ENCODE peak calls at places on chromosomes 13 and 19, in seven cellular contexts. One of them, this sample, is unnamed.

GRCh38 chr19:42246143-42246868 is 3.9 kb upstream of the GSK3A start:
- DNase-seq in CD4-positive, CD25-positive, alpha-beta regulatory T cell: no peak
- DNase-seq in epithelial cell of prostate: no peak
- DNase-seq in iPS-NIHi11: no peak
- DNase-seq in GM04503: no peak
- DNase-seq in activated CD4-positive, alpha-beta T cell treated with anti-CD3 and anti-CD28 coated beads for 24 hours: no peak
- DNase-seq in stimulated activated CD4-positive, alpha-beta T cell treated with anti-CD3 and anti-CD28 coated beads, Interleukin-4, amount 100 ng/mL, for 48 hours: no peak
- DNase-seq in this sample: peak

GRCh38 chr13:76455960-76456359 is 430.2 kb downstream of the KCTD12 start:
- DNase-seq in CD4-positive, CD25-positive, alpha-beta regulatory T cell: no peak
- DNase-seq in epithelial cell of prostate: no peak
- DNase-seq in iPS-NIHi11: no peak
- DNase-seq in GM04503: no peak
- DNase-seq in activated CD4-positive, alpha-beta T cell treated with anti-CD3 and anti-CD28 coated beads for 24 hours: no peak
- DNase-seq in stimulated activated CD4-positive, alpha-beta T cell treated with anti-CD3 and anti-CD28 coated beads, Interleukin-4, amount 100 ng/mL, for 48 hours: no peak
- DNase-seq in this sample: no peak

GRCh38 chr13:107964356-107964755 is 251.0 kb downstream of the LIG4 start:
- DNase-seq in CD4-positive, CD25-positive, alpha-beta regulatory T cell: no peak
- DNase-seq in epithelial cell of prostate: no peak
- DNase-seq in iPS-NIHi11: no peak
- DNase-seq in GM04503: no peak
- DNase-seq in activated CD4-positive, alpha-beta T cell treated with anti-CD3 and anti-CD28 coated beads for 24 hours: no peak
- DNase-seq in stimulated activated CD4-positive, alpha-beta T cell treated with anti-CD3 and anti-CD28 coated beads, Interleukin-4, amount 100 ng/mL, for 48 hours: no peak
- DNase-seq in this sample: no peak

GRCh38 chr19:4246767-4247593 is at the start of gene YJU2:
- DNase-seq in CD4-positive, CD25-positive, alpha-beta regulatory T cell: peak
- DNase-seq in epithelial cell of prostate: peak
- DNase-seq in iPS-NIHi11: peak
- DNase-seq in GM04503: peak
- DNase-seq in activated CD4-positive, alpha-beta T cell treated with anti-CD3 and anti-CD28 coated beads for 24 hours: peak
- DNase-seq in stimulated activated CD4-positive, alpha-beta T cell treated with anti-CD3 and anti-CD28 coated beads, Interleukin-4, amount 100 ng/mL, for 48 hours: peak
- DNase-seq in this sample: peak

GRCh38 chr19:56085571-56086275 is 35.4 kb downstream of the ZNF787 start:
- DNase-seq in CD4-positive, CD25-positive, alpha-beta regulatory T cell: no peak
- DNase-seq in epithelial cell of prostate: no peak
- DNase-seq in iPS-NIHi11: no peak
- DNase-seq in GM04503: no peak
- DNase-seq in activated CD4-positive, alpha-beta T cell treated with anti-CD3 and anti-CD28 coated beads for 24 hours: no peak
- DNase-seq in stimulated activated CD4-positive, alpha-beta T cell treated with anti-CD3 and anti-CD28 coated beads, Interleukin-4, amount 100 ng/mL, for 48 hours: no peak
- DNase-seq in this sample: no peak

GRCh38 chr19:53879145-53880037 is 2.6 kb upstream of the PRKCG start:
- DNase-seq in CD4-positive, CD25-positive, alpha-beta regulatory T cell: peak
- DNase-seq in epithelial cell of prostate: no peak
- DNase-seq in iPS-NIHi11: peak
- DNase-seq in GM04503: no peak
- DNase-seq in activated CD4-positive, alpha-beta T cell treated with anti-CD3 and anti-CD28 coated beads for 24 hours: peak
- DNase-seq in stimulated activated CD4-positive, alpha-beta T cell treated with anti-CD3 and anti-CD28 coated beads, Interleukin-4, amount 100 ng/mL, for 48 hours: peak
- DNase-seq in this sample: peak

GRCh38 chr19:16969127-16969526 is 57.5 kb downstream of the CPAMD8 start:
- DNase-seq in CD4-positive, CD25-positive, alpha-beta regulatory T cell: no peak
- DNase-seq in epithelial cell of prostate: peak
- DNase-seq in iPS-NIHi11: no peak
- DNase-seq in GM04503: no peak
- DNase-seq in activated CD4-positive, alpha-beta T cell treated with anti-CD3 and anti-CD28 coated beads for 24 hours: no peak
- DNase-seq in stimulated activated CD4-positive, alpha-beta T cell treated with anti-CD3 and anti-CD28 coated beads, Interleukin-4, amount 100 ng/mL, for 48 hours: no peak
- DNase-seq in this sample: no peak

GRCh38 chr19:15551183-15552004 is 43.1 kb downstream of the CYP4F22 start:
- DNase-seq in CD4-positive, CD25-positive, alpha-beta regulatory T cell: peak
- DNase-seq in epithelial cell of prostate: no peak
- DNase-seq in iPS-NIHi11: no peak
- DNase-seq in GM04503: no peak
- DNase-seq in activated CD4-positive, alpha-beta T cell treated with anti-CD3 and anti-CD28 coated beads for 24 hours: peak
- DNase-seq in stimulated activated CD4-positive, alpha-beta T cell treated with anti-CD3 and anti-CD28 coated beads, Interleukin-4, amount 100 ng/mL, for 48 hours: peak
- DNase-seq in this sample: peak

GRCh38 chr13:82713681-82714405 is 1168.4 kb downstream of the SLITRK1 start:
- DNase-seq in CD4-positive, CD25-positive, alpha-beta regulatory T cell: no peak
- DNase-seq in epithelial cell of prostate: no peak
- DNase-seq in iPS-NIHi11: no peak
- DNase-seq in GM04503: peak
- DNase-seq in activated CD4-positive, alpha-beta T cell treated with anti-CD3 and anti-CD28 coated beads for 24 hours: no peak
- DNase-seq in stimulated activated CD4-positive, alpha-beta T cell treated with anti-CD3 and anti-CD28 coated beads, Interleukin-4, amount 100 ng/mL, for 48 hours: no peak
- DNase-seq in this sample: no peak

GRCh38 chr13:48562296-48563066 is 29.6 kb upstream of the RCBTB2 start:
- DNase-seq in CD4-positive, CD25-positive, alpha-beta regulatory T cell: peak
- DNase-seq in epithelial cell of prostate: no peak
- DNase-seq in iPS-NIHi11: no peak
- DNase-seq in GM04503: no peak
- DNase-seq in activated CD4-positive, alpha-beta T cell treated with anti-CD3 and anti-CD28 coated beads for 24 hours: peak
- DNase-seq in stimulated activated CD4-positive, alpha-beta T cell treated with anti-CD3 and anti-CD28 coated beads, Interleukin-4, amount 100 ng/mL, for 48 hours: peak
- DNase-seq in this sample: peak

GRCh38 chr13:110187501-110188161 is 119.3 kb downstream of the COL4A1 start:
- DNase-seq in CD4-positive, CD25-positive, alpha-beta regulatory T cell: no peak
- DNase-seq in epithelial cell of prostate: no peak
- DNase-seq in iPS-NIHi11: no peak
- DNase-seq in GM04503: peak
- DNase-seq in activated CD4-positive, alpha-beta T cell treated with anti-CD3 and anti-CD28 coated beads for 24 hours: no peak
- DNase-seq in stimulated activated CD4-positive, alpha-beta T cell treated with anti-CD3 and anti-CD28 coated beads, Interleukin-4, amount 100 ng/mL, for 48 hours: no peak
- DNase-seq in this sample: no peak

GRCh38 chr19:16542045-16542893 is at the start of gene CHERP:
- DNase-seq in CD4-positive, CD25-positive, alpha-beta regulatory T cell: peak
- DNase-seq in epithelial cell of prostate: peak
- DNase-seq in iPS-NIHi11: peak
- DNase-seq in GM04503: peak
- DNase-seq in activated CD4-positive, alpha-beta T cell treated with anti-CD3 and anti-CD28 coated beads for 24 hours: peak
- DNase-seq in stimulated activated CD4-positive, alpha-beta T cell treated with anti-CD3 and anti-CD28 coated beads, Interleukin-4, amount 100 ng/mL, for 48 hours: peak
- DNase-seq in this sample: peak

GRCh38 chr13:76711515-76712182 is 174.6 kb downstream of the KCTD12 start:
- DNase-seq in CD4-positive, CD25-positive, alpha-beta regulatory T cell: no peak
- DNase-seq in epithelial cell of prostate: no peak
- DNase-seq in iPS-NIHi11: no peak
- DNase-seq in GM04503: peak
- DNase-seq in activated CD4-positive, alpha-beta T cell treated with anti-CD3 and anti-CD28 coated beads for 24 hours: no peak
- DNase-seq in stimulated activated CD4-positive, alpha-beta T cell treated with anti-CD3 and anti-CD28 coated beads, Interleukin-4, amount 100 ng/mL, for 48 hours: no peak
- DNase-seq in this sample: peak

GRCh38 chr19:40576181-40576584 is 490 bp upstream of the SHKBP1 start:
- DNase-seq in CD4-positive, CD25-positive, alpha-beta regulatory T cell: peak
- DNase-seq in epithelial cell of prostate: no peak
- DNase-seq in iPS-NIHi11: no peak
- DNase-seq in GM04503: no peak
- DNase-seq in activated CD4-positive, alpha-beta T cell treated with anti-CD3 and anti-CD28 coated beads for 24 hours: no peak
- DNase-seq in stimulated activated CD4-positive, alpha-beta T cell treated with anti-CD3 and anti-CD28 coated beads, Interleukin-4, amount 100 ng/mL, for 48 hours: no peak
- DNase-seq in this sample: no peak

This sample was measured in transverse colon.